ENCODE peak calls at places on chromosomes 11 and 22, in seven cellular contexts. One of them, this sample, is unnamed. For H3K4me1, the result is how much of the 10 kb centered on the place peaks cover.

GRCh38 chr11:69985331-69985653 is 92.8 kb upstream of the ANO1 start:
- DNase-seq in stomach: no peak
- DNase-seq in neural progenitor cell: no peak
- DNase-seq in RWPE2: no peak
- DNase-seq in mammary epithelial cell: no peak
- DNase-seq in suprapubic skin: no peak
- DNase-seq in thoracic aorta: no peak
- DNase-seq in this sample: no peak

GRCh38 chr11:11036185-11037161 is 178.6 kb upstream of the ZBED5 start:
- DNase-seq in neural progenitor cell: peak
- DNase-seq in thoracic aorta: no peak
- DNase-seq in stomach: no peak
- DNase-seq in RWPE2: no peak
- DNase-seq in mammary epithelial cell: peak
- DNase-seq in suprapubic skin: no peak
- DNase-seq in this sample: peak

GRCh38 chr11:32658639-32659406 is 75.2 kb downstream of the EIF3M start:
- DNase-seq in mammary epithelial cell: peak
- DNase-seq in RWPE2: no peak
- DNase-seq in suprapubic skin: no peak
- DNase-seq in neural progenitor cell: no peak
- DNase-seq in thoracic aorta: no peak
- DNase-seq in stomach: no peak
- DNase-seq in this sample: no peak

GRCh38 chr22:24845036-24845918 is 39.3 kb downstream of the SGSM1 start:
- DNase-seq in thoracic aorta: peak
- DNase-seq in RWPE2: no peak
- DNase-seq in mammary epithelial cell: no peak
- DNase-seq in neural progenitor cell: no peak
- DNase-seq in stomach: no peak
- DNase-seq in suprapubic skin: no peak
- DNase-seq in this sample: no peak

GRCh38 chr22:17912942-17913704 is 111.2 kb downstream of the MICAL3 start:
- DNase-seq in stomach: no peak
- DNase-seq in mammary epithelial cell: no peak
- DNase-seq in suprapubic skin: no peak
- DNase-seq in RWPE2: no peak
- DNase-seq in neural progenitor cell: no peak
- DNase-seq in thoracic aorta: no peak
- DNase-seq in this sample: no peak

GRCh38 chr11:48248902-48249301 is 4.0 kb downstream of the OR4X2 start:
- DNase-seq in neural progenitor cell: no peak
- DNase-seq in thoracic aorta: no peak
- DNase-seq in suprapubic skin: no peak
- DNase-seq in mammary epithelial cell: no peak
- DNase-seq in stomach: no peak
- DNase-seq in RWPE2: no peak
- DNase-seq in this sample: no peak

GRCh38 chr11:47433157-47433556 is 6.9 kb upstream of the PSMC3 start:
- DNase-seq in suprapubic skin: no peak
- DNase-seq in RWPE2: no peak
- DNase-seq in neural progenitor cell: no peak
- DNase-seq in mammary epithelial cell: no peak
- DNase-seq in stomach: no peak
- DNase-seq in thoracic aorta: no peak
- DNase-seq in this sample: no peak

GRCh38 chr11:19370100-19370861 is 129.5 kb upstream of the E2F8 start:
- DNase-seq in RWPE2: peak
- DNase-seq in stomach: no peak
- DNase-seq in thoracic aorta: no peak
- DNase-seq in mammary epithelial cell: peak
- DNase-seq in suprapubic skin: peak
- DNase-seq in neural progenitor cell: no peak
- DNase-seq in this sample: no peak

GRCh38 chr11:67261942-67262681 is 4.2 kb upstream of the GRK2 start:
- DNase-seq in stomach: no peak
- DNase-seq in RWPE2: peak
- DNase-seq in suprapubic skin: peak
- DNase-seq in neural progenitor cell: no peak
- DNase-seq in thoracic aorta: no peak
- DNase-seq in mammary epithelial cell: no peak
- DNase-seq in this sample: no peak

GRCh38 chr11:86459682-86460460 is 85.2 kb downstream of the CCDC81 start:
- DNase-seq in RWPE2: peak
- DNase-seq in stomach: peak
- DNase-seq in neural progenitor cell: no peak
- DNase-seq in mammary epithelial cell: peak
- DNase-seq in suprapubic skin: no peak
- DNase-seq in thoracic aorta: peak
- DNase-seq in this sample: peak

GRCh38 chr22:49026476-49027121 is 801.1 kb downstream of the BRD1 start:
- DNase-seq in RWPE2: no peak
- DNase-seq in suprapubic skin: no peak
- DNase-seq in mammary epithelial cell: no peak
- DNase-seq in neural progenitor cell: peak
- DNase-seq in stomach: no peak
- DNase-seq in thoracic aorta: no peak
- DNase-seq in this sample: no peak

GRCh38 chr11:17386331-17387084 is 2.0 kb downstream of the KCNJ11 start:
- DNase-seq in mammary epithelial cell: no peak
- DNase-seq in neural progenitor cell: peak
- DNase-seq in RWPE2: no peak
- DNase-seq in thoracic aorta: peak
- DNase-seq in stomach: peak
- DNase-seq in suprapubic skin: peak
- DNase-seq in this sample: no peak

GRCh38 chr11:67656278-67656922 is 5.9 kb upstream of the ACY3 start:
- DNase-seq in thoracic aorta: no peak
- DNase-seq in neural progenitor cell: no peak
- DNase-seq in stomach: no peak
- DNase-seq in RWPE2: no peak
- DNase-seq in mammary epithelial cell: peak
- DNase-seq in suprapubic skin: no peak
- DNase-seq in this sample: peak

DNA sequence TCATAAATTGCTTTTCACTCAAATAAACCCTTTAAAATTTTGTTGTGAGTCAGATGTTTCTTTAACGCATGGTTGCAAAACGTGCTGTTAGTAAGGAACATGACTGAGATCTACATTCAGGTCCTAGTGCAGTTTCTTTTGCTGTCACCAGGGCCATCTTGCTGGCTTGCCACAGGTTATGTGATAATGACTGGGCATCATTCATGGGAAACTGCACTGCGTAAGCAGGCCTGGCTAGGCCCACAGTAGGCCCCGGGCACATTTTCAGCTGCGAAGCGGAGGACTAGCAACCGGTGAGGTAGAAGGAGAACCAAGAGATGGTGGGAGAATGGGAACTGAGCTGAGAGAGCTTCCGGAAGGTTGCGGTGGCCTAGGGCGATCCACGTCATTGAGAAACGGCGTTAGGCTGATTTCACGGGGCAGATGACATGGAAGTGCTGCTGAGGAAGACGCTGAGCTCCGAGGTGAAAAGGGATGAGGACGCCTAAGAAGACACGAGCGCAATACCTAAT is 3.2 kb upstream of the KLHDC7B start:
- DNase-seq in neural progenitor cell: no peak
- DNase-seq in thoracic aorta: no peak
- DNase-seq in suprapubic skin: no peak
- DNase-seq in stomach: no peak
- DNase-seq in RWPE2: no peak
- DNase-seq in mammary epithelial cell: peak
- DNase-seq in this sample: no peak
- TF ChIP-seq CTCF in neural progenitor cell: no peak
- TF ChIP-seq CTCF in thoracic aorta: no peak
- TF ChIP-seq CTCF in suprapubic skin: no peak
- TF ChIP-seq CTCF in stomach: no peak
- TF ChIP-seq CTCF in RWPE2: no peak
- TF ChIP-seq CTCF in mammary epithelial cell: no peak
- TF ChIP-seq CTCF in this sample: no peak

GRCh38 chr11:36361901-36362391 is 65.9 kb downstream of the PRR5L start:
- DNase-seq in suprapubic skin: peak
- DNase-seq in neural progenitor cell: peak
- DNase-seq in RWPE2: peak
- DNase-seq in stomach: no peak
- DNase-seq in mammary epithelial cell: peak
- DNase-seq in thoracic aorta: no peak
- DNase-seq in this sample: peak
- H3K4me3 ChIP-seq in suprapubic skin: no peak
- H3K4me3 ChIP-seq in neural progenitor cell: no peak
- H3K4me3 ChIP-seq in RWPE2: peak
- H3K4me3 ChIP-seq in stomach: peak
- H3K4me3 ChIP-seq in mammary epithelial cell: peak
- H3K4me3 ChIP-seq in thoracic aorta: peak
- H3K4me3 ChIP-seq in this sample: no peak

DNA sequence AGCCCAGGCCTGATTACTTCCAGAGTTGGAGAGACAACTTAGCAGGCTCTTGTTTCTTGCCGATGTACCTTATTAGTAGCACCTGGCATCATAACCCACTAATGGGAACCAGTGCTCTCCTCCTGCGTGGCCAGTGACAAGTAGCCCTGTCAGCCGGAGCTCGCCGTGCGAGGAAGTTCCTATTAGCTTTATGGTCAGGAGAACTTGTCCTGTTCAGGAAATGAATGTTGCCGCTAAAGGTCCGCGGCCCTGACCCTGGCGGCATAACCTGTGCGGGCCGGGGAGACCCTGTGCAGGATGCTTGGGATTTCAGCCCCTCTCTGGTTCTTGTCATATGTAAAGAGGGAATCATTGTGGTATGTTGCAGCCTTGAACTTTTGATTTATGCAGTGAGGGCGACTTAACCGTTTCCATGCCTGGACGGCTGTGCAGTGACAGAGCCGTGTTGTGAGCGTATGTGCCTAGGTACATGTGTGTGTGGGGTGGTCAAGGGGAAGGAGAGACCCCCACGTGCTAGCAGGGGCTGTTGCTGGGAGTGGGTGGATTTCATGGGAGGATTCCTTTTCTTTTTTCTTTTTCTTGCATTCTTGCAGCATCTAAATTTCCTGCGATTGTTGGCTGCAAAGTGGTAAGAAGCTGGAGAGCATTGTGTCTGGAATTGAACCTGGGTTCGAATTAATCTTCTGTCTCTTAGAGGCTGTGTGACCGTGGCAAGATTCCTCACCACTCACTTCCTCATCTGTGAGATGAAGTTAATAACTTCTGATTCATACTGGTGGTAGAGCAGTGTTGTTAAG is 15.2 kb downstream of the ZBTB16 start:
- DNase-seq in stomach: no peak
- DNase-seq in thoracic aorta: no peak
- DNase-seq in suprapubic skin: peak
- DNase-seq in mammary epithelial cell: no peak
- DNase-seq in RWPE2: no peak
- DNase-seq in neural progenitor cell: no peak
- DNase-seq in this sample: no peak
- H3K4me1 ChIP-seq in stomach: half or more
- H3K4me1 ChIP-seq in thoracic aorta: half or more
- H3K4me1 ChIP-seq in suprapubic skin: half or more
- H3K4me1 ChIP-seq in mammary epithelial cell: under half
- H3K4me1 ChIP-seq in RWPE2: under half
- H3K4me1 ChIP-seq in neural progenitor cell: half or more
- H3K4me1 ChIP-seq in this sample: under half

DNA sequence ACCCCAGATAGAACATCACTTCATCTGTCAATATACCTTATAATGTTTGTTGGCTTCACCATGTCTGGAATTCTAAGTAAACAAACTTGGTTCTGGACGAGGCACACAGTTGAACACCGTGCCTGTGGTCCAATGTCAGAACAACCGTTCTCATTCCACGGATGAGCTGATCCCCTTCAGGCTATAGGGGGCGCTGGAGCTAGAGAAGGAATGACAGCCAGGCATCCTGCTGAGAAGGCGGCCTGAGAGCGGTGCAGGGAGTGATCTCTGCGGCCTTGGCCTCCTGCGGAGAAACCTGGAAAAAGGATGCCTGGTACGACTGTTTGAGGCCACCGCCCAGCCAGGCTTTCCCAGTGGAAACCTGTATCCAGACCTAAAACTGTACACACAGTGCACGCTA is 48.7 kb downstream of the FDX1 start:
- DNase-seq in stomach: no peak
- DNase-seq in mammary epithelial cell: no peak
- DNase-seq in suprapubic skin: no peak
- DNase-seq in neural progenitor cell: peak
- DNase-seq in RWPE2: no peak
- DNase-seq in thoracic aorta: no peak
- DNase-seq in this sample: no peak
- TF ChIP-seq CTCF in stomach: no peak
- TF ChIP-seq CTCF in mammary epithelial cell: no peak
- TF ChIP-seq CTCF in suprapubic skin: no peak
- TF ChIP-seq CTCF in neural progenitor cell: peak
- TF ChIP-seq CTCF in RWPE2: no peak
- TF ChIP-seq CTCF in thoracic aorta: no peak
- TF ChIP-seq CTCF in this sample: no peak

DNA sequence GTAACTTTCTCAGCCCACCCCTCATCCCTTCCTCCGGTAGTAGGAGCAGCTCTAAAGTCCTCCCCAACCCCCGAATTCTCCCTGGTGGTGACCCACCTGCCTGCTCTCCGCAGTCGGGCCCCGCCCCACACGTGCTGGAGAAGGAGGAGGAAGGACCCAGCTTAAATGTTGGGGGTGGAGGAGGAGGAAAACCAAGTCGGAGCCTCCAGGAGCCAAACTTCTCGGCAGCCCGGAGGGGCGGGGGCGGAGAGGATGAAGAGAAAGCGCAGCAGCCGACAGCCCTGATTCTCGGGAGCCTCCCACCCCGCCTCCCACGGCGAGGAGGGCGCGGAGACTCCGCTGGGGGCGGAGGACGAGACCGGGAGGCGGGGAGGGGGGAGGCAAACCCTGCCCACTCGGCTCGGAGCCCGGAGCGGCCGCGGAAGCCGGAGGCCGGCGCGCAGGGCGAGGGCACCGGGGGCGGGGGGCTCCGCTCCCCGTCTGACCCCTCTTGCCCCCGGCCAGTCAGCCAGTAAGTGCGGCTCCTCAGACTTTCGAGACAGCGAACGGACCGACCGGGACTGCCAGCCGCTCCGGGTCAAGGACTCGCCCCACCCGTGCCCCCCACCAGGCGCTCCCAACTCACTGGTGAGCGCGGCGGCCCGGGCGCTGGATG is at the start of gene TPBGL:
- DNase-seq in suprapubic skin: no peak
- DNase-seq in RWPE2: no peak
- DNase-seq in mammary epithelial cell: no peak
- DNase-seq in neural progenitor cell: peak
- DNase-seq in thoracic aorta: no peak
- DNase-seq in stomach: peak
- DNase-seq in this sample: no peak
- H3K4me3 ChIP-seq in suprapubic skin: peak
- H3K4me3 ChIP-seq in RWPE2: peak
- H3K4me3 ChIP-seq in mammary epithelial cell: no peak
- H3K4me3 ChIP-seq in neural progenitor cell: peak
- H3K4me3 ChIP-seq in thoracic aorta: peak
- H3K4me3 ChIP-seq in stomach: peak
- H3K4me3 ChIP-seq in this sample: no peak

GRCh38 chr22:36374603-36375024 is 13.2 kb downstream of the MYH9 start:
- DNase-seq in RWPE2: peak
- DNase-seq in stomach: peak
- DNase-seq in suprapubic skin: no peak
- DNase-seq in thoracic aorta: no peak
- DNase-seq in mammary epithelial cell: peak
- DNase-seq in neural progenitor cell: no peak
- DNase-seq in this sample: no peak
- H3K4me1 ChIP-seq in RWPE2: half or more
- H3K4me1 ChIP-seq in stomach: half or more
- H3K4me1 ChIP-seq in suprapubic skin: half or more
- H3K4me1 ChIP-seq in thoracic aorta: half or more
- H3K4me1 ChIP-seq in mammary epithelial cell: half or more
- H3K4me1 ChIP-seq in neural progenitor cell: under half
- H3K4me1 ChIP-seq in this sample: half or more